ENCODE peak calls at places on chromosomes 16 and 17, in six cellular contexts. One of them, this sample, is unnamed.

GRCh38 chr17:2710804-2711607 is 558 bp downstream of the CLUH start:
- DNase-seq in left lung: no peak
- DNase-seq in skeletal muscle cell: no peak
- DNase-seq in T-cell: no peak
- DNase-seq in cardiac muscle cell: no peak
- DNase-seq in OCI-M1: peak
- DNase-seq in this sample: no peak

GRCh38 chr16:2973605-2974318 is 4.6 kb downstream of the PAQR4 start:
- DNase-seq in left lung: no peak
- DNase-seq in skeletal muscle cell: no peak
- DNase-seq in T-cell: no peak
- DNase-seq in cardiac muscle cell: no peak
- DNase-seq in OCI-M1: no peak
- DNase-seq in this sample: no peak

GRCh38 chr17:57574040-57574513 is 171.0 kb downstream of the CCDC182 start:
- DNase-seq in left lung: no peak
- DNase-seq in skeletal muscle cell: peak
- DNase-seq in T-cell: no peak
- DNase-seq in cardiac muscle cell: peak
- DNase-seq in OCI-M1: no peak
- DNase-seq in this sample: no peak

GRCh38 chr16:24488045-24488444 is 51.3 kb upstream of the RBBP6 start:
- DNase-seq in left lung: no peak
- DNase-seq in skeletal muscle cell: no peak
- DNase-seq in T-cell: no peak
- DNase-seq in cardiac muscle cell: no peak
- DNase-seq in OCI-M1: no peak
- DNase-seq in this sample: no peak

GRCh38 chr17:60300949-60301348 is 91.0 kb downstream of the USP32 start:
- DNase-seq in left lung: no peak
- DNase-seq in skeletal muscle cell: no peak
- DNase-seq in T-cell: no peak
- DNase-seq in cardiac muscle cell: no peak
- DNase-seq in OCI-M1: no peak
- DNase-seq in this sample: no peak

GRCh38 chr17:79942011-79942405 is 93.7 kb downstream of the TBC1D16 start:
- DNase-seq in left lung: no peak
- DNase-seq in skeletal muscle cell: no peak
- DNase-seq in T-cell: no peak
- DNase-seq in cardiac muscle cell: no peak
- DNase-seq in OCI-M1: no peak
- DNase-seq in this sample: no peak

GRCh38 chr16:3589991-3590701 is 12.9 kb upstream of the NLRC3 start:
- DNase-seq in left lung: no peak
- DNase-seq in skeletal muscle cell: no peak
- DNase-seq in T-cell: no peak
- DNase-seq in cardiac muscle cell: no peak
- DNase-seq in OCI-M1: no peak
- DNase-seq in this sample: no peak

GRCh38 chr17:57861737-57862409 is 12.0 kb upstream of the MRPS23 start:
- DNase-seq in left lung: peak
- DNase-seq in skeletal muscle cell: no peak
- DNase-seq in T-cell: no peak
- DNase-seq in cardiac muscle cell: peak
- DNase-seq in OCI-M1: no peak
- DNase-seq in this sample: no peak

GRCh38 chr17:4789701-4789950 is 862 bp downstream of the GLTPD2 start:
- DNase-seq in left lung: no peak
- DNase-seq in skeletal muscle cell: no peak
- DNase-seq in T-cell: no peak
- DNase-seq in cardiac muscle cell: no peak
- DNase-seq in OCI-M1: no peak
- DNase-seq in this sample: no peak

GRCh38 chr17:81961087-81961514 is at the start of gene NOTUM:
- DNase-seq in left lung: no peak
- DNase-seq in skeletal muscle cell: no peak
- DNase-seq in T-cell: no peak
- DNase-seq in cardiac muscle cell: peak
- DNase-seq in OCI-M1: peak
- DNase-seq in this sample: no peak

GRCh38 chr16:89241187-89242003 is 23.9 kb downstream of the ZNF778 start:
- DNase-seq in left lung: peak
- DNase-seq in skeletal muscle cell: peak
- DNase-seq in T-cell: peak
- DNase-seq in cardiac muscle cell: peak
- DNase-seq in OCI-M1: peak
- DNase-seq in this sample: peak

GRCh38 chr17:2893422-2893914 is 97.2 kb downstream of the RAP1GAP2 start:
- DNase-seq in left lung: no peak
- DNase-seq in skeletal muscle cell: no peak
- DNase-seq in T-cell: no peak
- DNase-seq in cardiac muscle cell: no peak
- DNase-seq in OCI-M1: no peak
- DNase-seq in this sample: no peak

GRCh38 chr17:62963296-62963695 is 2.7 kb upstream of the TANC2 start:
- DNase-seq in left lung: no peak
- DNase-seq in skeletal muscle cell: peak
- DNase-seq in T-cell: no peak
- DNase-seq in cardiac muscle cell: peak
- DNase-seq in OCI-M1: no peak
- DNase-seq in this sample: no peak

GRCh38 chr16:49012961-49013726 is 268.5 kb downstream of the CBLN1 start:
- DNase-seq in left lung: no peak
- DNase-seq in skeletal muscle cell: no peak
- DNase-seq in T-cell: no peak
- DNase-seq in cardiac muscle cell: no peak
- DNase-seq in OCI-M1: no peak
- DNase-seq in this sample: no peak

GRCh38 chr17:44123356-44124117 is at the start of gene HDAC5:
- DNase-seq in left lung: peak
- DNase-seq in skeletal muscle cell: peak
- DNase-seq in T-cell: peak
- DNase-seq in cardiac muscle cell: peak
- DNase-seq in OCI-M1: peak
- DNase-seq in this sample: peak

GRCh38 chr17:5562661-5563360 is 21.5 kb downstream of the NLRP1 start:
- DNase-seq in left lung: no peak
- DNase-seq in skeletal muscle cell: no peak
- DNase-seq in T-cell: no peak
- DNase-seq in cardiac muscle cell: no peak
- DNase-seq in OCI-M1: no peak
- DNase-seq in this sample: no peak

GRCh38 chr16:85274924-85275323 is 162.7 kb upstream of the CIBAR2 start:
- DNase-seq in left lung: no peak
- DNase-seq in skeletal muscle cell: no peak
- DNase-seq in T-cell: no peak
- DNase-seq in cardiac muscle cell: no peak
- DNase-seq in OCI-M1: no peak
- DNase-seq in this sample: peak

This sample was measured in SK-N-DZ.